ENCODE peak calls at places on chromosome 22, in ten cellular contexts. E, H, N, Z, M, D, Y, Q, I and P are unnamed samples.

GRCh38 chr22:44379817-44380560 is 67.2 kb upstream of the SHISAL1 start:
- DNase-seq in D (no peak), H (no peak), Q (no peak), Z (no peak), I (no peak), N (no peak), E (no peak), M (no peak), Y (no peak), P (no peak)

GRCh38 chr22:36419912-36420882 is 32.4 kb upstream of the MYH9 start:
- DNase-seq in Z (no peak), M (no peak), I (no peak), D (no peak), E (no peak), H (no peak), Y (no peak), N (no peak), Q (no peak), P (no peak)

GRCh38 chr22:45703758-45704157 is 32.1 kb downstream of the ATXN10 start:
- DNase-seq in Q (no peak), D (no peak), Y (no peak), M (no peak), Z (no peak), N (no peak), H (no peak), I (no peak), E (no peak), P (no peak)

GRCh38 chr22:26707581-26707980 is 50.2 kb downstream of the MIAT start:
- DNase-seq in I (no peak), Q (no peak), N (no peak), Z (no peak), D (no peak), H (no peak), E (no peak), M (no peak), Y (peak), P (peak)

GRCh38 chr22:42384506-42384905 is 47.7 kb downstream of the NFAM1 start:
- DNase-seq in I (no peak), D (no peak), H (no peak), Y (no peak), E (no peak), M (no peak), Z (no peak), Q (no peak), N (no peak), P (no peak)

GRCh38 chr22:25449781-25450317 is 114.6 kb upstream of the GRK3 start:
- DNase-seq in Z (no peak), D (no peak), N (no peak), H (no peak), M (no peak), I (no peak), Q (no peak), E (no peak), Y (no peak), P (no peak)

GRCh38 chr22:39341179-39341578 is 8.6 kb upstream of the SYNGR1 start:
- DNase-seq in Z (no peak), D (no peak), H (no peak), Q (no peak), N (no peak), E (no peak), I (no peak), M (no peak), Y (no peak), P (no peak)

GRCh38 chr22:22181515-22181959 is 63.0 kb upstream of the VPREB1 start:
- DNase-seq in E (no peak), H (no peak), Q (no peak), Z (no peak), D (no peak), Y (no peak), N (no peak), I (no peak), M (no peak), P (no peak)

GRCh38 chr22:25750569-25751173 is 8.7 kb downstream of the MYO18B start:
- DNase-seq in Z (no peak), H (no peak), M (no peak), E (no peak), Q (no peak), N (peak), Y (no peak), I (no peak), D (no peak), P (no peak)

GRCh38 chr22:45710469-45710868 is 38.8 kb downstream of the ATXN10 start:
- DNase-seq in Y (no peak), M (no peak), N (no peak), E (no peak), I (no peak), Q (no peak), H (no peak), D (no peak), Z (no peak), P (no peak)

GRCh38 chr22:25360891-25361645 is 141.6 kb downstream of the CRYBB2 start:
- DNase-seq in H (no peak), Q (no peak), N (no peak), M (no peak), E (no peak), D (no peak), Y (no peak), Z (no peak), I (no peak), P (no peak)